ENCODE peak calls at places on chromosomes 12 and 14, in ten cellular contexts. J, G, H, F, A, L, W, R, S and N are unnamed samples.

GRCh38 chr12:119115296-119115905 is 63.3 kb upstream of the HSPB8 start:
- DNase-seq in A (no peak), H (no peak), R (no peak), S (no peak), F (peak; percentile 62), J (peak; percentile 30), G (peak; percentile 71), W (peak; percentile 67), L (peak; percentile 62), N (no peak)

GRCh38 chr14:22561661-22562579 is 27.1 kb downstream of the DAD1 start:
- DNase-seq in G (no peak), L (peak; percentile 29), J (no peak), W (peak; percentile 70), H (no peak), S (peak; percentile 67), A (no peak), R (no peak), F (no peak), N (no peak)

GRCh38 chr12:96015672-96016071 is 19.5 kb upstream of the HAL start:
- DNase-seq in G (no peak), J (no peak), R (no peak), W (peak; percentile 47), S (no peak), H (peak; percentile 32), F (peak; percentile 27), A (no peak), L (peak; percentile 56), N (peak; percentile 49)

GRCh38 chr12:19431407-19432308 is 7.6 kb upstream of the AEBP2 start:
- DNase-seq in L (peak; percentile 49), G (no peak), J (no peak), S (no peak), R (no peak), H (no peak), F (peak; percentile 86), W (peak; percentile 19), A (no peak), N (no peak)

GRCh38 chr14:76647699-76648298 is 113.5 kb upstream of the VASH1 start:
- DNase-seq in W (peak; percentile 39), R (no peak), A (no peak), J (no peak), H (no peak), S (no peak), G (peak; percentile 55), F (peak; percentile 56), L (peak; percentile 74), N (no peak)

GRCh38 chr12:49368240-49368600 is 958 bp downstream of the SPATS2 start:
- DNase-seq in A (no peak), R (no peak), J (no peak), S (no peak), W (no peak), H (no peak), L (no peak), G (no peak), F (no peak), N (no peak)

GRCh38 chr12:28129031-28129430 is 61.2 kb upstream of the CCDC91 start:
- DNase-seq in J (no peak), F (no peak), A (no peak), G (no peak), W (no peak), R (no peak), H (no peak), S (no peak), L (no peak), N (no peak)

GRCh38 chr12:21337453-21337852 is 2.7 kb upstream of the SLCO1A2 start:
- DNase-seq in A (no peak), S (no peak), L (no peak), R (no peak), J (no peak), W (no peak), F (no peak), H (no peak), G (no peak), N (no peak)

GRCh38 chr14:104844306-104845032 is 20.6 kb upstream of the CEP170B start:
- DNase-seq in S (no peak), J (peak; percentile 6), A (no peak), G (no peak), R (peak; percentile 46), H (no peak), W (no peak), F (no peak), L (no peak), N (no peak)

GRCh38 chr14:87230726-87231125 is 762.3 kb downstream of the GALC start:
- DNase-seq in R (no peak), H (no peak), W (no peak), G (no peak), L (no peak), F (no peak), J (no peak), S (no peak), A (no peak), N (no peak)
- H3K9me3 ChIP-seq in R (no peaks in the 10 kb centered on the region), H (peaks cover 13% of the 10 kb centered on the region), W (peaks cover 5% of the 10 kb centered on the region), G (no peaks in the 10 kb centered on the region), L (no peaks in the 10 kb centered on the region), F (no peaks in the 10 kb centered on the region), J (no peaks in the 10 kb centered on the region), S (no peaks in the 10 kb centered on the region), A (no peaks in the 10 kb centered on the region), N (no peaks in the 10 kb centered on the region)

GRCh38 chr12:102961488-102961801 is 4.0 kb downstream of the ASCL1 start:
- DNase-seq in H (no peak), R (no peak), F (no peak), W (no peak), A (no peak), J (no peak), S (no peak), L (no peak), G (no peak), N (no peak)
- H3K4me3 ChIP-seq in H (no peak overlapping the region), R (no peak overlapping the region), F (no peak overlapping the region), W (no peak overlapping the region), A (no peak overlapping the region), J (no peak overlapping the region), S (no peak overlapping the region), L (no peak overlapping the region), G (no peak overlapping the region), N (no peak overlapping the region)

GRCh38 chr12:34390171-34390841 is 368.0 kb downstream of the ALG10 start:
- DNase-seq in R (peak; percentile 39), S (no peak), W (no peak), A (no peak), L (no peak), H (no peak), J (no peak), F (no peak), G (no peak), N (peak; percentile 27)

GRCh38 chr12:34392741-34393085 is 370.4 kb downstream of the ALG10 start:
- DNase-seq in G (peak; percentile 39), J (no peak), F (no peak), A (no peak), L (no peak), S (no peak), R (peak; percentile 47), H (peak; percentile 22), W (no peak), N (no peak)

GRCh38 chr12:34389378-34390170 is 367.3 kb downstream of the ALG10 start:
- DNase-seq in H (no peak), L (no peak), G (no peak), S (no peak), F (no peak), J (no peak), W (no peak), R (peak; percentile 48), A (no peak), N (peak; percentile 10)

GRCh38 chr12:34391771-34392581 is 369.7 kb downstream of the ALG10 start:
- DNase-seq in H (peak; percentile 11), W (no peak), J (no peak), F (no peak), G (no peak), R (peak; percentile 60), L (no peak), A (peak; percentile 4), S (no peak), N (peak; percentile 45)

GRCh38 chr12:34390846-34391700 is 368.8 kb downstream of the ALG10 start:
- DNase-seq in F (no peak), J (no peak), W (no peak), S (no peak), H (no peak), A (no peak), L (no peak), R (peak; percentile 40), G (no peak), N (peak; percentile 16)
- H3K9me3 ChIP-seq in F (no peaks in the 10 kb centered on the region), J (no peaks in the 10 kb centered on the region), W (no peaks in the 10 kb centered on the region), S (no peaks in the 10 kb centered on the region), H (peaks cover 100% of the 10 kb centered on the region), A (no peaks in the 10 kb centered on the region), L (no peaks in the 10 kb centered on the region), R (no peaks in the 10 kb centered on the region), G (no peaks in the 10 kb centered on the region), N (no peaks in the 10 kb centered on the region)

GRCh38 chr12:104480826-104481457 is 24.2 kb downstream of the CHST11 start:
- DNase-seq in J (no peak), G (peak; percentile 77), F (no peak), H (peak; percentile 44), R (peak; percentile 78), L (peak; percentile 62), A (peak; percentile 44), S (no peak), W (no peak), N (peak; percentile 63)

GRCh38 chr12:104477812-104478388 is 21.2 kb downstream of the CHST11 start:
- DNase-seq in L (no peak), A (no peak), J (no peak), F (no peak), S (no peak), H (no peak), R (no peak), W (no peak), G (no peak), N (no peak)

GRCh38 chr12:104479141-104479662 is 22.5 kb downstream of the CHST11 start:
- DNase-seq in R (no peak), F (no peak), W (no peak), J (no peak), H (no peak), S (no peak), G (no peak), A (no peak), L (no peak), N (no peak)

GRCh38 chr12:104480012-104480411 is 23.3 kb downstream of the CHST11 start:
- DNase-seq in A (no peak), L (no peak), F (no peak), R (no peak), S (no peak), H (no peak), G (no peak), J (no peak), W (no peak), N (no peak)

GRCh38 chr12:104478396-104479140 is 21.8 kb downstream of the CHST11 start:
- DNase-seq in R (no peak), F (no peak), S (peak; percentile 17), A (no peak), G (no peak), L (peak; percentile 57), H (no peak), J (no peak), W (no peak), N (no peak)
- H3K4me3 ChIP-seq in R (no peak overlapping the region), F (no peak overlapping the region), S (peak overlapping the region; percentile 32), A (no peak overlapping the region), G (no peak overlapping the region), L (no peak overlapping the region), H (no peak overlapping the region), J (no peak overlapping the region), W (no peak overlapping the region), N (no peak overlapping the region)

DNA sequence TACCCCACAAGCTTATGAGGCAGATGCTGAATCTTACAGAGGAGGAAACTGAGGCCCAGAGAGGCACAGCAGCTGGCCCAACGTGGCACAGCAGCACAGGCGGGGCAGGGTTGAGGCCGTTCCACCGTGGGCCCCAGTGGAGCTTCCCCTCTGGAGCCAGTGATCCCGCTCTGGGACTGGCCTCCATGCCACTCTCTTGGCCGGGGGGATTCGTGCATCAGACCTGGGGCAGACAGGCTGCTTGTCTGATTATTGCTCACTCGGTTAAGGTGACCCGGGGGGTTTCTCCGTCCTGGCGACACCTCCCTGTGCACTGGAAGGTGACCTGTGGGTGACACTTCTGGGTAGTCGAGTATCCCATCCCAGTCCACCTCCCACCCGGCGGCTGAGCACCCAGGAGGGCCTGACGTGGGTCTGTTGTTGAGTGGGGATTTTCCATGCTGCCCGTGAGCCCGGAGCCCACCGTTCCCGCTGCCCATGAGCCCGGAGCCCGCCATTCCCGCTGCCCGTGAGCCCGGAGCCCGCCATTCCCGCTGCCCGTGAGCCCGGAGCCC is 27.8 kb downstream of the NOC4L start:
- DNase-seq in L (no peak), A (peak; percentile 7), H (no peak), G (no peak), J (no peak), F (no peak), R (no peak), S (no peak), W (no peak), N (peak; percentile 4)
- H3K9me3 ChIP-seq in L (no peaks in the 10 kb centered on the region), A (no peaks in the 10 kb centered on the region), H (no peaks in the 10 kb centered on the region), G (no peaks in the 10 kb centered on the region), J (no peaks in the 10 kb centered on the region), F (no peaks in the 10 kb centered on the region), R (no peaks in the 10 kb centered on the region), S (no peaks in the 10 kb centered on the region), W (no peaks in the 10 kb centered on the region), N (no peaks in the 10 kb centered on the region)